ENCODE peak calls at places on chromosomes 11 and 22, in seven cellular contexts. M, H, K, U, X, N and F are unnamed samples.

GRCh38 chr11:10730151-10730550 is 20.9 kb upstream of the CTR9 start:
- DNase-seq in M (no peak), H (no peak), K (no peak), U (no peak), X (no peak), N (no peak), F (no peak)

GRCh38 chr11:128365044-128365443 is 222.3 kb downstream of the ETS1 start:
- DNase-seq in M (no peak), H (peak; percentile 55), K (no peak), U (no peak), X (no peak), N (no peak), F (no peak)

GRCh38 chr11:7115775-7116174 is 27.0 kb downstream of the RBMXL2 start:
- DNase-seq in M (no peak), H (peak; percentile 14), K (no peak), U (no peak), X (no peak), N (no peak), F (peak; percentile 50)

GRCh38 chr11:47514825-47515647 is 37.9 kb downstream of the CELF1 start:
- DNase-seq in M (no peak), H (peak; percentile 17), K (no peak), U (no peak), X (no peak), N (no peak), F (no peak)

GRCh38 chr11:35810045-35810444 is 133.8 kb upstream of the LDLRAD3 start:
- DNase-seq in M (no peak), H (no peak), K (no peak), U (no peak), X (no peak), N (no peak), F (no peak)

GRCh38 chr22:45285431-45286058 is 796 bp downstream of the UPK3A start:
- DNase-seq in M (no peak), H (no peak), K (peak; percentile 84), U (no peak), X (peak; percentile 9), N (no peak), F (no peak)

GRCh38 chr11:1516273-1517067 is 29.9 kb upstream of the MOB2 start:
- DNase-seq in M (no peak), H (no peak), K (no peak), U (no peak), X (no peak), N (no peak), F (no peak)

GRCh38 chr11:113475160-113475761 is at the start of gene DRD2:
- DNase-seq in M (no peak), H (no peak), K (peak; percentile 80), U (no peak), X (no peak), N (no peak), F (no peak)

GRCh38 chr11:98565311-98565710 is 455.4 kb upstream of the CNTN5 start:
- DNase-seq in M (no peak), H (no peak), K (no peak), U (no peak), X (no peak), N (no peak), F (no peak)

GRCh38 chr11:69217276-69218105 is 61.8 kb downstream of the SMIM38 start:
- DNase-seq in M (no peak), H (no peak), K (peak; percentile 38), U (no peak), X (no peak), N (no peak), F (no peak)

GRCh38 chr11:47592970-47593369 is 1.2 kb downstream of the C1QTNF4 start:
- DNase-seq in M (no peak), H (no peak), K (no peak), U (no peak), X (no peak), N (no peak), F (no peak)

GRCh38 chr11:1162153-1162497 is 4.4 kb downstream of the MUC5AC start:
- DNase-seq in M (peak; percentile 51), H (no peak), K (no peak), U (no peak), X (no peak), N (no peak), F (no peak)

GRCh38 chr11:119599864-119600593 is 129.0 kb downstream of the NECTIN1 start:
- DNase-seq in M (no peak), H (no peak), K (no peak), U (no peak), X (no peak), N (no peak), F (no peak)

GRCh38 chr11:86811637-86812321 is 11.4 kb downstream of the PRSS23 start:
- DNase-seq in M (no peak), H (peak; percentile 24), K (peak; percentile 69), U (no peak), X (no peak), N (peak; percentile 76), F (no peak)

GRCh38 chr11:19276859-19277808 is 36.4 kb upstream of the E2F8 start:
- DNase-seq in M (no peak), H (no peak), K (no peak), U (no peak), X (no peak), N (no peak), F (peak; percentile 7)

GRCh38 chr11:107970049-107970448 is 38.6 kb upstream of the CUL5 start:
- DNase-seq in M (no peak), H (no peak), K (no peak), U (no peak), X (no peak), N (no peak), F (no peak)

GRCh38 chr11:71329731-71330130 is 77.4 kb upstream of the SHANK2 start:
- DNase-seq in M (peak; percentile 12), H (no peak), K (no peak), U (no peak), X (no peak), N (no peak), F (no peak)

GRCh38 chr11:75281469-75282095 is 41.0 kb downstream of the TPBGL start:
- DNase-seq in M (no peak), H (no peak), K (no peak), U (no peak), X (no peak), N (no peak), F (no peak)

GRCh38 chr22:30386608-30386959 is 627 bp downstream of the RNF215 start:
- DNase-seq in M (no peak), H (no peak), K (no peak), U (no peak), X (no peak), N (no peak), F (no peak)

GRCh38 chr11:17256512-17256911 is 20.0 kb upstream of the NUCB2 start:
- DNase-seq in M (no peak), H (peak; percentile 21), K (no peak), U (no peak), X (no peak), N (no peak), F (no peak)

GRCh38 chr11:68325894-68326220 is 13.5 kb downstream of the LRP5 start:
- DNase-seq in M (no peak), H (no peak), K (peak; percentile 51), U (no peak), X (no peak), N (no peak), F (no peak)

GRCh38 chr11:39209966-39210365 is 2249.5 kb downstream of the LRRC4C start:
- DNase-seq in M (no peak), H (no peak), K (no peak), U (no peak), X (peak; percentile 6), N (no peak), F (no peak)

GRCh38 chr11:124538019-124538418 is 5.4 kb downstream of the OR8B12 start:
- DNase-seq in M (no peak), H (no peak), K (no peak), U (no peak), X (no peak), N (no peak), F (no peak)

GRCh38 chr22:45430871-45431270 is 17.4 kb downstream of the RIBC2 start:
- DNase-seq in M (peak; percentile 44), H (no peak), K (peak; percentile 22), U (no peak), X (no peak), N (no peak), F (no peak)

GRCh38 chr11:8286886-8287285 is 23.2 kb upstream of the LMO1 start:
- DNase-seq in M (peak; percentile 15), H (no peak), K (no peak), U (no peak), X (no peak), N (no peak), F (no peak)

GRCh38 chr11:83299681-83300080 is 13.5 kb upstream of the CCDC90B start:
- DNase-seq in M (no peak), H (no peak), K (no peak), U (no peak), X (no peak), N (no peak), F (no peak)

GRCh38 chr22:24106385-24107381 is 74.6 kb upstream of the SUSD2 start:
- DNase-seq in M (no peak), H (peak; percentile 5), K (no peak), U (no peak), X (peak; percentile 12), N (no peak), F (no peak)
- TF ChIP-seq CTCF in M (peak; percentile 28), H (no peak), K (no peak), U (no peak), X (peak; percentile 3), N (no peak), F (no peak)

GRCh38 chr11:118441770-118442169 is 5.5 kb downstream of the KMT2A start:
- DNase-seq in M (no peak), H (no peak), K (no peak), U (no peak), X (no peak), N (no peak), F (no peak)

GRCh38 chr11:118442903-118443589 is 6.8 kb downstream of the KMT2A start:
- DNase-seq in M (no peak), H (no peak), K (no peak), U (no peak), X (peak; percentile 27), N (no peak), F (no peak)

GRCh38 chr11:118447423-118447822 is 11.1 kb downstream of the KMT2A start:
- DNase-seq in M (no peak), H (no peak), K (no peak), U (no peak), X (no peak), N (no peak), F (no peak)

GRCh38 chr11:118439656-118440055 is 3.4 kb downstream of the KMT2A start:
- DNase-seq in M (no peak), H (no peak), K (no peak), U (no peak), X (no peak), N (no peak), F (no peak)

GRCh38 chr11:118443590-118444218 is 7.4 kb downstream of the KMT2A start:
- DNase-seq in M (no peak), H (no peak), K (no peak), U (no peak), X (peak; percentile 28), N (no peak), F (no peak)
- H3K4me1 ChIP-seq in M (peaks cover 45% of the 10 kb centered on the region), H (peaks cover 15% of the 10 kb centered on the region), K (peaks cover 10% of the 10 kb centered on the region), U (peaks cover 66% of the 10 kb centered on the region), X (peaks cover 71% of the 10 kb centered on the region), N (no peaks in the 10 kb centered on the region), F (peaks cover 67% of the 10 kb centered on the region)

GRCh38 chr11:12674936-12675696 is 895 bp downstream of the TEAD1 start:
- DNase-seq in M (peak; percentile 76), H (peak; percentile 46), K (peak; percentile 67), U (peak; percentile 41), X (peak; percentile 83), N (no peak), F (no peak)
- TF ChIP-seq CTCF in M (no peak), H (no peak), K (no peak), U (no peak), X (no peak), N (no peak), F (no peak)

GRCh38 chr22:22046370-22046769 is 63.8 kb upstream of the TOP3B start:
- DNase-seq in M (no peak), H (no peak), K (no peak), U (no peak), X (no peak), N (no peak), F (no peak)
- H3K4me1 ChIP-seq in M (no peaks in the 10 kb centered on the region), H (no peaks in the 10 kb centered on the region), K (no peaks in the 10 kb centered on the region), U (no peaks in the 10 kb centered on the region), X (no peaks in the 10 kb centered on the region), N (no peaks in the 10 kb centered on the region), F (no peaks in the 10 kb centered on the region)